ENCODE peak calls at places on chromosomes 2 and 18, in ten cellular contexts. G, D, N, H, J, R, A, T, P and S are unnamed samples.

GRCh38 chr18:42474577-42474976 is 519.5 kb downstream of the PIK3C3 start:
- DNase-seq in J (no peak), A (no peak), H (no peak), N (no peak), T (no peak), G (no peak), P (no peak), R (no peak), D (no peak), S (no peak)

GRCh38 chr18:62760403-62760734 is 45.0 kb downstream of the PHLPP1 start:
- DNase-seq in T (no peak), R (no peak), J (no peak), A (no peak), H (no peak), D (no peak), N (no peak), G (no peak), P (no peak), S (no peak)

GRCh38 chr2:96099861-96100798 is 16.2 kb downstream of the ADRA2B start:
- DNase-seq in A (peak; percentile 29), H (no peak), P (no peak), R (peak; percentile 3), D (no peak), T (peak; percentile 61), N (no peak), J (no peak), G (no peak), S (peak; percentile 36)

GRCh38 chr2:238003234-238004032 is 36.6 kb downstream of the UBE2F start:
- DNase-seq in A (no peak), P (no peak), J (no peak), D (no peak), R (no peak), G (no peak), T (no peak), H (no peak), N (no peak), S (no peak)

GRCh38 chr2:67938053-67938452 is 124.8 kb downstream of the C1D start:
- DNase-seq in P (no peak), J (no peak), N (no peak), T (peak; percentile 14), D (no peak), H (no peak), R (no peak), A (no peak), G (no peak), S (no peak)

GRCh38 chr18:78983530-78983929 is 3.9 kb downstream of the SALL3 start:
- DNase-seq in N (no peak), A (no peak), J (no peak), H (no peak), P (no peak), R (no peak), G (no peak), T (no peak), D (no peak), S (no peak)

GRCh38 chr18:52748343-52748742 is 408.3 kb downstream of the DCC start:
- DNase-seq in A (no peak), D (no peak), T (no peak), J (no peak), N (no peak), H (no peak), G (no peak), R (no peak), P (no peak), S (no peak)

GRCh38 chr2:43146083-43146482 is 80.3 kb downstream of the ZFP36L2 start:
- DNase-seq in D (no peak), N (no peak), H (no peak), P (no peak), G (no peak), J (peak; percentile 31), R (no peak), A (no peak), T (no peak), S (no peak)

GRCh38 chr18:67935638-67936037 is 419.1 kb upstream of the DSEL start:
- DNase-seq in A (no peak), G (no peak), R (no peak), P (no peak), T (no peak), H (no peak), J (no peak), D (no peak), N (no peak), S (no peak)

GRCh38 chr2:57177176-57177575 is 869.4 kb upstream of the VRK2 start:
- DNase-seq in A (no peak), N (no peak), P (no peak), G (no peak), T (no peak), H (no peak), D (no peak), R (no peak), J (peak; percentile 59), S (no peak)

GRCh38 chr2:185833864-185834263 is 95.3 kb downstream of the FSIP2 start:
- DNase-seq in T (no peak), H (no peak), N (no peak), P (no peak), A (no peak), J (no peak), D (no peak), G (no peak), R (no peak), S (no peak)

DNA sequence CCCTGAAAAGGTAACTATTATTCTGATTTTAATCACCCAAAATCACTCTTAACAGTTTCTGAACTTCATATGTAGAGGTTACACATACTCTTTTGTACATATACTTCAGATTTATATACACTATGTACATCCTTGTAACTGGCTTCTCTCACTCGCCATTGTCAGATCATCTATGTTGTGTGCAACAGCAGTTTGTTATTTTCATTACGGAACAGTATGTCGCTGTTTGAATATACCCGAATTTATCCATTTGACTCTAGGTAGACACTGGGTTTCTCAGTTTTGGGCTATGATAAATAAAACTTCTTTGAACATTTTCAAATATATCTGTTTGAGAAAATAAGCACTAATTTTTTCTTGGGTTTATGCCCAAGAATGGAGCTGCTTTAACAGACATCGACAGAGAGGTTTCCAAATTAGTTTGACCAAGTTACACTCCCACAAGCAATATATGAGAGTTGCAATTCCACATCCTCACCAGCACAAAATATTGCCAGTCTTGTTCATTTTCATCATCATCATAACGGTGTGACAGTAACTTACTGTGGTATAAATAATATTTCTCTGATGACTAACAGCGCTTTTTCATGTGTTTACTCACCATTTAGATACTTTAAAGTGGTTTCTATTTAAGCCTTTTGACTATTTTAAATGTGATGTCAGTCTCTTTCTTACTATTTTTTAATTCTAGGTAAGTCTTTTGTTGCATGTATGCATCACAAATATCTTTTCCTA is 80.9 kb downstream of the SMC6 start:
- DNase-seq in P (no peak), H (peak; percentile 48), A (no peak), N (no peak), D (no peak), G (no peak), R (no peak), T (peak; percentile 67), J (peak; percentile 73), S (peak; percentile 33)
- TF ChIP-seq CTCF in P (no peak), H (no peak), A (no peak), N (no peak), D (peak; percentile 12), G (no peak), R (no peak), T (no peak), J (peak; percentile 13), S (no peak)

GRCh38 chr18:37584217-37584616 is 18.6 kb upstream of the CELF4 start:
- DNase-seq in A (no peak), G (no peak), J (no peak), N (no peak), P (no peak), T (no peak), H (no peak), R (no peak), D (no peak), S (no peak)

GRCh38 chr18:37586641-37587225 is 21.1 kb upstream of the CELF4 start:
- DNase-seq in G (no peak), T (no peak), P (no peak), N (no peak), D (no peak), R (no peak), A (no peak), H (no peak), J (no peak), S (no peak)

GRCh38 chr18:37584952-37585695 is 19.5 kb upstream of the CELF4 start:
- DNase-seq in R (no peak), A (no peak), P (no peak), N (no peak), J (no peak), H (no peak), T (no peak), D (no peak), G (no peak), S (no peak)

GRCh38 chr18:37590346-37590745 is 24.7 kb upstream of the CELF4 start:
- DNase-seq in A (no peak), T (no peak), H (no peak), D (no peak), P (no peak), R (no peak), G (no peak), J (no peak), N (no peak), S (no peak)

DNA sequence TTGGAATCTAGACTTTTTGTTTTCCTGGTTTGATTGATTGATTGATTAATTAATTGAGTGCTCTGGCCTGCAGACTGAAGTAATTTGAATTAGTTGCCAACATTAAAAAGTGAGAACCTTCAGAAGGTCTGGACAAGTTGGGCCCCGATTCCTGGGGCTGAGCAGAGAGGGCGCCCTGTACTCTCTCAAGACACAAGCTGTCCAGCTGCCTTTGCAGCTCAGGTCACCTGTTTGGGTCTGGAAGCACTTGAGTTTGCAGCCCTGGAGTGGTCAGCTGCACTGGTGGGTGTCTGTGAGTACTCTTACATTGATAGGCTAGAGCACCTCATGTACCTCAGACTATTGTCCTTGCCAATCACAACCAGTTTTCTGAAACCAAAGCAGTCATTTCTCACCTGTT is 22.7 kb upstream of the CELF4 start:
- DNase-seq in D (no peak), J (no peak), G (no peak), H (no peak), T (no peak), R (no peak), P (no peak), A (no peak), N (no peak), S (no peak)
- TF ChIP-seq CTCF in D (no peak), J (no peak), G (no peak), H (no peak), T (no peak), R (no peak), P (no peak), A (no peak), N (no peak), S (no peak)

GRCh38 chr18:22279741-22280452 is 110.5 kb downstream of the GATA6 start:
- DNase-seq in A (no peak), J (no peak), G (no peak), N (no peak), T (no peak), P (peak; percentile 16), D (no peak), R (no peak), H (peak; percentile 73), S (no peak)
- TF ChIP-seq CTCF in A (no peak), J (no peak), G (no peak), N (no peak), T (no peak), P (no peak), D (no peak), R (no peak), H (no peak), S (no peak)

DNA sequence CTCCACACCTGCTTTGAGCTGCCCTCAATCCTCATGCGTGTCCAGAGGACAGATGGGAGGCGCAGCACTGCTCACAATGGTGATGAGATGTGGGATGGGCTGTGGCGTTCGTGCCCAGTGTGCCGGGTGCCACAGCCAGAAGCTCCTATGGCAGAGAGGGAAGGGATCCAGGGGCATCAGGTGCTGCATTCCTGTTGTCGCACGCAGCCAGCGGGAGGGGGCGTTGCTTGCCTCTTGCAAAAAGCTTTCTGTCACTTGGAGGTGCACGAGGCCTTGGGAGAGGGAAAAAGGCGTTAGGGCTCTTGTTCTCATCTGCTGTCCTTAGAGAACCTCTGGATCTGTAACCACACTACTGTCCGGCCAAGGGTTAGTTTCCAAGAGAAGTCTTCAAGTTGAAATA is 29.2 kb upstream of the ALLC start:
- DNase-seq in H (no peak), N (no peak), G (no peak), R (peak; percentile 4), D (peak; percentile 26), P (no peak), A (peak; percentile 17), J (peak; percentile 24), T (peak; percentile 39), S (no peak)
- TF ChIP-seq CTCF in H (no peak), N (no peak), G (peak; percentile 9), R (no peak), D (peak; percentile 37), P (no peak), A (no peak), J (peak; percentile 24), T (peak; percentile 33), S (no peak)